ENCODE peak calls at places on chromosome 5, in seven cellular contexts. C is NB4, V is cardiac muscle cell, G is heart right ventricle, T is Calu3, S is suprapubic skin, W is transverse colon. E is an unnamed sample.

GRCh38 chr5:54309237-54309636 is 1.1 kb downstream of the ARL15 start:
- DNase-seq in G (no peak), C (peak; percentile 4), S (no peak), V (peak; percentile 26), T (no peak), W (no peak), E (no peak)

GRCh38 chr5:43156388-43156787 is 35.6 kb upstream of the NIM1K start:
- DNase-seq in V (no peak), W (no peak), G (no peak), T (no peak), S (no peak), C (no peak), E (no peak)

GRCh38 chr5:151684690-151685361 is 1.9 kb downstream of the SPARC start:
- DNase-seq in G (no peak), C (peak; percentile 24), S (no peak), W (peak; percentile 29), V (peak; percentile 61), T (peak; percentile 21), E (no peak)

GRCh38 chr5:130198927-130199326 is 294.7 kb downstream of the CHSY3 start:
- DNase-seq in G (no peak), W (no peak), C (peak; percentile 43), T (no peak), V (peak; percentile 15), S (no peak), E (no peak)

GRCh38 chr5:36442352-36442751 is 140.7 kb upstream of the RANBP3L start:
- DNase-seq in T (peak; percentile 28), W (no peak), C (no peak), V (no peak), G (no peak), S (no peak), E (no peak)

GRCh38 chr5:90878081-90878480 is 319.5 kb downstream of the ADGRV1 start:
- DNase-seq in S (no peak), T (no peak), V (no peak), G (no peak), W (peak; percentile 13), C (no peak), E (no peak)

GRCh38 chr5:93578179-93578812 is 2.7 kb downstream of the NR2F1-AS1 start:
- DNase-seq in C (peak; percentile 20), W (no peak), S (no peak), V (no peak), T (no peak), G (no peak), E (no peak)

GRCh38 chr5:79728396-79728795 is 38.8 kb downstream of the CMYA5 start:
- DNase-seq in G (no peak), W (no peak), T (no peak), S (no peak), V (no peak), C (no peak), E (no peak)

GRCh38 chr5:4079881-4080280 is 484.2 kb downstream of the IRX1 start:
- DNase-seq in W (no peak), G (no peak), T (no peak), V (no peak), S (no peak), C (no peak), E (no peak)

GRCh38 chr5:175788155-175788787 is 83.1 kb upstream of the CPLX2 start:
- DNase-seq in W (no peak), G (no peak), S (no peak), T (no peak), C (no peak), V (no peak), E (no peak)

GRCh38 chr5:132110930-132111329 is 37.3 kb downstream of the CSF2 start:
- DNase-seq in C (no peak), S (no peak), V (no peak), W (no peak), G (no peak), T (no peak), E (no peak)

GRCh38 chr5:95786821-95787408 is 35.6 kb downstream of the GLRX start:
- DNase-seq in C (no peak), T (no peak), W (no peak), V (no peak), S (no peak), G (no peak), E (no peak)

GRCh38 chr5:150642567-150642927 is 2.1 kb downstream of the SYNPO start:
- DNase-seq in C (no peak), G (peak; percentile 64), T (peak; percentile 67), S (no peak), W (peak; percentile 57), V (peak; percentile 55), E (peak; percentile 87)

GRCh38 chr5:125695994-125696679 is 727.1 kb upstream of the GRAMD2B start:
- DNase-seq in S (no peak), T (no peak), W (no peak), C (no peak), G (no peak), V (no peak), E (no peak)

GRCh38 chr5:8685704-8686103 is 816.8 kb downstream of the MTRR start:
- DNase-seq in T (no peak), W (no peak), C (no peak), V (peak; percentile 18), S (no peak), G (no peak), E (no peak)

GRCh38 chr5:159452480-159453167 is 122.3 kb upstream of the IL12B start:
- DNase-seq in T (no peak), W (no peak), S (no peak), V (no peak), C (peak; percentile 27), G (no peak), E (no peak)

GRCh38 chr5:154205441-154206117 is 15.0 kb downstream of the GALNT10 start:
- DNase-seq in T (no peak), S (no peak), V (no peak), C (no peak), G (no peak), W (no peak), E (no peak)

GRCh38 chr5:112649882-112650281 is 87.8 kb upstream of the APC start:
- DNase-seq in V (no peak), S (no peak), T (peak; percentile 43), G (no peak), C (peak; percentile 6), W (peak; percentile 68), E (no peak)

GRCh38 chr5:133889271-133889905 is 79.0 kb downstream of the C5orf15 start:
- DNase-seq in S (no peak), C (no peak), W (no peak), V (no peak), G (no peak), T (no peak), E (no peak)

GRCh38 chr5:179802207-179802883 is 4.3 kb downstream of the MGAT4B start:
- DNase-seq in G (no peak), V (no peak), W (no peak), C (no peak), S (no peak), T (no peak), E (peak; percentile 69)

GRCh38 chr5:153745778-153746420 is 255.4 kb downstream of the GRIA1 start:
- DNase-seq in W (no peak), G (no peak), S (no peak), T (no peak), V (no peak), C (no peak), E (no peak)

GRCh38 chr5:128174951-128175350 is 91.4 kb downstream of the SLC12A2 start:
- DNase-seq in C (no peak), G (no peak), T (no peak), S (no peak), W (no peak), V (no peak), E (no peak)

GRCh38 chr5:65075623-65076250 is 307.0 kb downstream of the CWC27 start:
- DNase-seq in T (no peak), S (no peak), G (no peak), W (no peak), C (no peak), V (peak; percentile 25), E (no peak)
- TF ChIP-seq CTCF in T (no peak), S (no peak), G (no peak), W (no peak), C (no peak), V (no peak), E (no peak)

DNA sequence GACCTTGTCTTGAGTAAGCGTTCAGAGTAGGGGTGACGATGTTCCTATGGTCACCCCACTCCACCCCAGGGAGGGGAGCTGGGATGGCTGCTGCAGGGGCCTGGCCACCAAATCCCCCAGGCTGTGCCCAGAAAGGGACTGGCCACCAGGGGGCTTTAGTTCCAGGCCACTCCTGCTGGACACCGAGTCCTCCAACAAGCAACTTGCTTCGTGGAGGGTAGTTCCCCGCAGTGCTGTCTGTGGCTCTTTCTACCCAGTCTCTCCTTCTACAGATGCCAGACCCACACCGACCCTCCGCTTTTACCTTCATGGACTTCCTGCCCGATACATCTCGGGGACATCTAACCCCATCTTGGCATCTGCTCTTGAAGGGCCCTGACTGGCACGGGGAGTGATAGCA is 35.7 kb upstream of the GABRP start:
- DNase-seq in S (no peak), W (no peak), G (peak; percentile 25), T (peak; percentile 80), C (peak; percentile 13), V (peak; percentile 64), E (no peak)
- TF ChIP-seq CTCF in S (no peak), W (no peak), G (peak; percentile 62), T (peak; percentile 77), C (no peak), V (peak; percentile 44), E (peak; percentile 20)

GRCh38 chr5:146048994-146049703 is 56.2 kb downstream of the PLAC8L1 start:
- DNase-seq in S (no peak), T (peak; percentile 78), G (no peak), C (peak; percentile 68), V (peak; percentile 75), W (peak; percentile 65), E (no peak)
- TF ChIP-seq CTCF in S (peak; percentile 31), T (peak; percentile 86), G (peak; percentile 81), C (peak; percentile 74), V (peak; percentile 78), W (peak; percentile 49), E (peak; percentile 70)

GRCh38 chr5:142363619-142363963 is 38.8 kb upstream of the SPRY4 start:
- DNase-seq in V (no peak), S (no peak), G (no peak), C (no peak), T (no peak), W (no peak), E (no peak)

GRCh38 chr5:142358121-142358520 is 33.3 kb upstream of the SPRY4 start:
- DNase-seq in S (no peak), G (no peak), T (no peak), C (no peak), W (no peak), V (no peak), E (no peak)

GRCh38 chr5:142358648-142359047 is 33.8 kb upstream of the SPRY4 start:
- DNase-seq in T (no peak), C (no peak), V (no peak), W (no peak), S (peak; percentile 57), G (no peak), E (no peak)

GRCh38 chr5:142360051-142360498 is 35.3 kb upstream of the SPRY4 start:
- DNase-seq in W (no peak), G (no peak), S (no peak), C (no peak), T (no peak), V (no peak), E (no peak)

DNA sequence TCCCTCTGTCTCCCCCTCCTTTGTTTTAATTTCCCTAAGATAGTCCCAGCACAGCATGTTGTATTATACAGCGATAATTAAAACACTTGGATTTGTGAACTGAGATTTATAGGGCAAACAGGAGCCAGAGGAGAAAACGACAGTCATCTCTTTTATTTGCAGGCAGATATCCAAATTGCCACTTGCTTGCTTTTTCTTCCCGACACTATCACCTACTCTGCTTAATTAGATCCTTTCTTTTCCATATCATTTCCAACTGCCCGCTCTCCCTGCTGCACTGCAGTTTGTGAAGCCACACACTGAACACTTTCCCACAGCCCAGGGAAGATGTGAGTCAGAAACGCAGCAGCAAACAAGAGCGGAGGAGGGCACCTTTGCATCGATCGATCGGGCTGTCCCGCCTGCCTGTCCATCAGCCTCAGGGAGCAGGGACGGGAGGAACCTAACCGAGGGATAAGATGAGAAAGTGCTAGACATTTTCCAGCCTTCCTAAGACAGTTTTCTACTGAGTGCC is 35.8 kb upstream of the SPRY4 start:
- DNase-seq in W (no peak), T (peak; percentile 88), S (no peak), V (peak; percentile 38), C (no peak), G (no peak), E (no peak)
- TF ChIP-seq CTCF in W (no peak), T (no peak), S (no peak), V (no peak), C (no peak), G (no peak), E (no peak)

E was measured in kidney.